ENCODE peak calls at places on chromosomes 1 and 21, in five cellular contexts. J, M, N, Q and T are unnamed samples.

GRCh38 chr21:36163780-36164426 is 7.3 kb downstream of the DOP1B start:
- DNase-seq in J (no peak), M (no peak), N (no peak), Q (no peak), T (no peak)

GRCh38 chr1:9700340-9700739 is 48.8 kb downstream of the PIK3CD start:
- DNase-seq in J (no peak), M (no peak), N (peak), Q (no peak), T (peak)

GRCh38 chr21:42233067-42233981 is 14.4 kb downstream of the ABCG1 start:
- DNase-seq in J (no peak), M (peak), N (no peak), Q (no peak), T (no peak)

GRCh38 chr1:8343464-8344001 is 25.6 kb downstream of the SLC45A1 start:
- DNase-seq in J (peak), M (peak), N (peak), Q (no peak), T (peak)

GRCh38 chr1:151176514-151177045 is 799 bp upstream of the TMOD4 start:
- DNase-seq in J (no peak), M (no peak), N (no peak), Q (no peak), T (no peak)

GRCh38 chr1:32005522-32005921 is 8.1 kb upstream of the KHDRBS1 start:
- DNase-seq in J (no peak), M (no peak), N (no peak), Q (no peak), T (no peak)

GRCh38 chr21:44368711-44369446 is 15.5 kb downstream of the TRPM2 start:
- DNase-seq in J (peak), M (no peak), N (no peak), Q (peak), T (no peak)

GRCh38 chr1:53639251-53639721 is 99.7 kb downstream of the GLIS1 start:
- DNase-seq in J (peak), M (no peak), N (peak), Q (no peak), T (peak)

GRCh38 chr1:170155055-170155454 is 9.3 kb downstream of the NTMT2 start:
- DNase-seq in J (no peak), M (no peak), N (no peak), Q (no peak), T (no peak)
- TF ChIP-seq CTCF in J (no peak), M (no peak), N (no peak), Q (no peak), T (no peak)

DNA sequence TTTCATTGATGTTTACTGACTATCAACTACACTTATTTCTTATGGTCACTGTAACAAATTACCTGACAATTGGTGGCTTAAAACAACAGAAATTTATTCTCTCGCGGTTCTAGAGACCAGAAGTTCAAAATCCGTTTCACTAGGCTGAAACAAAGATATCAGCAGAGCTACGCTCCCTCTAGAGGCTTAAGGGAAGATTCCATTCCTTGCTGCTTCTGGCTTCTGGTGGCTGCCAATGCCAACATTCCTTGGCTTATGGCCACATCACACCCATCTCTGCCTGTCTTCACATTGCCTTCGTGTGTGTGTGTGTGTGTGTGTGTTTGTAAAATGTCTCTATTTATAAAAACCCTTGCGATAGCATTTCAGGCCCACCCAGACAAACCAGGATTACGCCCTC is 66.4 kb downstream of the LMX1A start:
- DNase-seq in J (no peak), M (no peak), N (no peak), Q (no peak), T (peak)
- TF ChIP-seq CTCF in J (no peak), M (no peak), N (peak), Q (peak), T (no peak)

GRCh38 chr21:32306021-32306780 is 7.5 kb downstream of the MRAP start:
- DNase-seq in J (no peak), M (no peak), N (no peak), Q (peak), T (no peak)
- TF ChIP-seq CTCF in J (no peak), M (peak), N (peak), Q (peak), T (peak)

GRCh38 chr1:226349081-226349480 is 40.1 kb upstream of the LIN9 start:
- DNase-seq in J (no peak), M (no peak), N (no peak), Q (no peak), T (no peak)
- TF ChIP-seq CTCF in J (no peak), M (no peak), N (no peak), Q (no peak), T (no peak)

DNA sequence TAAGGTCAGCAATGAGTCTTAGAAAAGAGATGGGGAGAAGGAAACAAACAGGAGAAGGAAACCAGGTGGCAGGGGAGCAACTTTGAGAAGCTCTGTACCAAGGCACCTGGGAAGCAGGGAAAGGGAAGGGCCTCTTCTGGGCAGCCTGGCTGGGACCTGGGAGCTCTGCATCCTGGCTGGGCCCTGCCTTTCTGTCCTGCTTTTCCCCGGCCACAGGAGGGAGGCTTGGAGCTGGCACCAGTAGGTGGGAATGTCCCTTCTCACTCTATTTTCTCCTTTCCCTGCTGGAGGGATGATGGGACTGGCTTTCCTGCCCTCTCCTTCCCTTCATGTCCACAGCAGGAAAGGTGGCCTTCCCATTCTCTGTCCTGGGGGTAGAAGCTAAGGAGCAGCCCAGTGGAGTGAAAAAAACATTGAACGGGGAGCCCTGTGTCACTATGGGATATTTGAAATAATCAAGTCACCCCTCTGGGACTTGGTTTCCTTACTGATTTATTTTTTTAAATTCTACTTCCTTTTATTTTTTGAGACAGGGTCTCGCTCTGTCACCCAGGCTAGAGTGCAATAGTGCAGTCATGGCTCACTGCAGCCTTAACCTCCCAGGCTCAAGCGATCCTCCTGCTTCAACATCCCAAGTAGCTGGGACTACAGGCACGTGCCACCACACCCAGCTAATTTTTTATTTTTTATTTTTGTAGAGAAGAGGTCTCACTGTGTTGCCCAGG is 5.1 kb upstream of the NES start:
- DNase-seq in J (no peak), M (no peak), N (no peak), Q (peak), T (no peak)
- TF ChIP-seq CTCF in J (no peak), M (no peak), N (no peak), Q (peak), T (no peak)

GRCh38 chr1:159970932-159971342 is 16.9 kb upstream of the SLAMF9 start:
- DNase-seq in J (no peak), M (no peak), N (no peak), Q (no peak), T (no peak)
- TF ChIP-seq CTCF in J (no peak), M (no peak), N (no peak), Q (no peak), T (no peak)

GRCh38 chr21:33966324-33966949 is 50.8 kb upstream of the ATP5PO start:
- DNase-seq in J (no peak), M (no peak), N (no peak), Q (no peak), T (no peak)
- TF ChIP-seq CTCF in J (no peak), M (no peak), N (no peak), Q (no peak), T (no peak)